ENCODE peak calls at places on chromosomes 7 and 10, in four cellular contexts. S is mesenchymal stem cell; H is activated naive CD4-positive, alpha-beta T cell treated with anti-CD3 and anti-CD28 coated beads, Interleukin-2, amount 50 U/mL, for 16 hours; T is SJSA1. M is an unnamed sample.

GRCh38 chr10:132536241-132536963 is 1.2 kb upstream of the INPP5A start:
- DNase-seq in H (no peak), T (no peak), S (no peak), M (peak)

GRCh38 chr7:66247387-66248078 is 42.4 kb downstream of the TPST1 start:
- DNase-seq in T (no peak), H (no peak), S (no peak), M (no peak)

GRCh38 chr7:27162930-27163775 is 2.2 kb downstream of the HOXA9 start:
- DNase-seq in H (no peak), S (no peak), T (no peak), M (peak)

GRCh38 chr10:84478155-84478554 is 149.8 kb downstream of the CCSER2 start:
- DNase-seq in T (no peak), H (no peak), S (peak), M (no peak)

GRCh38 chr7:98949336-98950044 is 71.2 kb downstream of the TRRAP start:
- DNase-seq in S (no peak), T (no peak), H (no peak), M (no peak)

GRCh38 chr7:33836797-33837355 is 68.5 kb upstream of the BMPER start:
- DNase-seq in T (no peak), H (no peak), S (no peak), M (no peak)

GRCh38 chr10:81871558-81871957 is 3.4 kb upstream of the NRG3 start:
- DNase-seq in S (no peak), H (no peak), T (no peak), M (no peak)

GRCh38 chr7:79980376-79980775 is 154.3 kb upstream of the GNAI1 start:
- DNase-seq in H (no peak), T (no peak), S (no peak), M (no peak)

GRCh38 chr7:119959811-119960210 is 313.2 kb upstream of the KCND2 start:
- DNase-seq in T (no peak), S (peak), H (no peak), M (no peak)

GRCh38 chr7:67450171-67450570 is 453.5 kb downstream of the TYW1 start:
- DNase-seq in H (no peak), S (no peak), T (no peak), M (no peak)

GRCh38 chr7:55478700-55479099 is 93.6 kb downstream of the VOPP1 start:
- DNase-seq in T (no peak), S (peak), H (no peak), M (no peak)

GRCh38 chr7:93574646-93575554 is at the start of gene CALCR:
- DNase-seq in T (no peak), S (no peak), H (no peak), M (peak)

GRCh38 chr7:16278167-16278787 is 143.1 kb downstream of the CRPPA start:
- DNase-seq in H (no peak), T (no peak), S (no peak), M (no peak)

GRCh38 chr7:4297165-4297842 is 384.8 kb upstream of the FOXK1 start:
- DNase-seq in T (no peak), H (no peak), S (no peak), M (no peak)

GRCh38 chr7:110941385-110941784 is 149.5 kb upstream of the LRRN3 start:
- DNase-seq in T (no peak), H (no peak), S (no peak), M (no peak)

GRCh38 chr7:93622036-93622714 is 47.7 kb upstream of the CALCR start:
- DNase-seq in S (peak), T (no peak), H (no peak), M (peak)

GRCh38 chr10:48389272-48389671 is 82.8 kb downstream of the MAPK8 start:
- DNase-seq in H (no peak), S (peak), T (no peak), M (no peak)

GRCh38 chr7:108045669-108046068 is 42.7 kb upstream of the LAMB1 start:
- DNase-seq in S (peak), T (no peak), H (no peak), M (no peak)

GRCh38 chr7:27161214-27161720 is 4.1 kb downstream of the HOXA9 start:
- DNase-seq in H (no peak), T (no peak), S (no peak), M (no peak)

GRCh38 chr10:31437959-31438358 is 118.9 kb downstream of the ZEB1 start:
- DNase-seq in H (no peak), T (no peak), S (no peak), M (no peak)

GRCh38 chr10:101236376-101237079 is 7.3 kb upstream of the LBX1 start:
- DNase-seq in H (no peak), T (no peak), S (no peak), M (no peak)

GRCh38 chr7:13890793-13891192 is 98.7 kb downstream of the ETV1 start:
- DNase-seq in T (no peak), S (no peak), H (no peak), M (no peak)

GRCh38 chr7:85483205-85483604 is 296.3 kb upstream of the SEMA3D start:
- DNase-seq in S (peak), H (no peak), T (no peak), M (no peak)

GRCh38 chr10:78199759-78200158 is 166.1 kb downstream of the RPS24 start:
- DNase-seq in T (no peak), H (no peak), S (no peak), M (no peak)

GRCh38 chr10:3963191-3963673 is 178.2 kb upstream of the KLF6 start:
- DNase-seq in H (no peak), S (no peak), T (no peak), M (peak)

GRCh38 chr7:128352138-128352537 is 8.4 kb upstream of the RBM28 start:
- DNase-seq in T (no peak), H (peak), S (peak), M (peak)

GRCh38 chr7:131008840-131009651 is 275.0 kb upstream of the KLF14 start:
- DNase-seq in S (peak), H (no peak), T (no peak), M (no peak)

GRCh38 chr7:101688183-101688831 is 59.2 kb upstream of the MYL10 start:
- DNase-seq in T (peak), S (peak), H (peak), M (peak)